ENCODE peak calls at places on chromosome 16, in six cellular contexts. K is CD8-positive, alpha-beta T cell; Q is HFFc6; V is dorsolateral prefrontal cortex; J is GM04503; A is NCI-H1436. P is an unnamed sample.

GRCh38 chr16:79651363-79651762 is 50.8 kb upstream of the MAF start:
- DNase-seq in K (no peak), Q (no peak), A (no peak), V (peak), J (no peak), P (no peak)

GRCh38 chr16:813204-813915 is 12.8 kb upstream of the GNG13 start:
- DNase-seq in K (peak), J (no peak), Q (peak), A (no peak), V (peak), P (peak)

GRCh38 chr16:14028207-14028606 is 42.9 kb upstream of the MRTFB start:
- DNase-seq in V (no peak), A (no peak), J (no peak), Q (no peak), K (no peak), P (no peak)

GRCh38 chr16:424033-424622 is 1.3 kb upstream of the RAB11FIP3 start:
- DNase-seq in K (no peak), J (peak), V (peak), Q (peak), A (no peak), P (no peak)

GRCh38 chr16:85342348-85342747 is 230.1 kb upstream of the CIBAR2 start:
- DNase-seq in A (no peak), K (no peak), Q (no peak), V (no peak), J (no peak), P (no peak)

GRCh38 chr16:75044800-75045361 is 46.1 kb downstream of the ZNRF1 start:
- DNase-seq in J (peak), K (no peak), Q (peak), V (no peak), A (no peak), P (peak)

GRCh38 chr16:19075511-19075910 is 8.1 kb downstream of the COQ7 start:
- DNase-seq in K (no peak), Q (no peak), A (no peak), V (no peak), J (no peak), P (no peak)

GRCh38 chr16:138049-138417 is 440 bp downstream of the NPRL3 start:
- DNase-seq in V (no peak), Q (no peak), K (peak), J (no peak), A (no peak), P (no peak)

GRCh38 chr16:84585886-84586285 is 32.0 kb downstream of the COTL1 start:
- DNase-seq in Q (no peak), V (peak), A (peak), J (no peak), K (no peak), P (peak)

GRCh38 chr16:56861092-56861610 is 3.9 kb upstream of the SLC12A3 start:
- DNase-seq in Q (no peak), K (no peak), V (no peak), A (no peak), J (no peak), P (no peak)

GRCh38 chr16:71781741-71782140 is 26.9 kb downstream of the AP1G1 start:
- DNase-seq in J (no peak), A (no peak), Q (peak), K (no peak), V (no peak), P (no peak)